ENCODE peak calls at places on chromosomes 6 and 20, in nine cellular contexts. J is right cardiac atrium; U is tibial nerve; C is kidney tubule cell; M is anterior cingulate cortex; D is GM03348; F is ELF-1; W is ACHN; A is CD4-positive, CD25-positive, alpha-beta regulatory T cell. K is an unnamed sample.

GRCh38 chr6:95946906-95947305 is 68.9 kb upstream of the FUT9 start:
- DNase-seq in C (no peak), J (no peak), U (no peak), D (no peak), M (no peak), W (no peak), A (no peak), F (no peak), K (no peak)

GRCh38 chr6:42075159-42075838 is 25.0 kb downstream of the TAF8 start:
- DNase-seq in J (peak; percentile 74), W (peak; percentile 82), M (peak; percentile 70), F (peak; percentile 86), D (peak; percentile 89), U (peak; percentile 85), A (peak; percentile 39), C (peak; percentile 83), K (peak; percentile 71)

GRCh38 chr6:31763617-31763940 is 1.1 kb downstream of the SAPCD1 start:
- DNase-seq in D (peak; percentile 93), F (peak; percentile 36), M (no peak), C (peak; percentile 59), A (no peak), W (no peak), J (no peak), U (no peak), K (peak; percentile 62)

GRCh38 chr6:28769626-28770402 is 154.0 kb downstream of the TRIM27 start:
- DNase-seq in J (no peak), F (peak; percentile 81), D (peak; percentile 29), A (no peak), C (peak; percentile 84), M (no peak), U (no peak), W (peak; percentile 76), K (peak; percentile 62)

GRCh38 chr6:128350416-128351254 is 169.8 kb downstream of the PTPRK start:
- DNase-seq in A (no peak), M (peak; percentile 6), U (no peak), W (peak; percentile 17), J (no peak), F (no peak), C (peak; percentile 77), D (peak; percentile 21), K (peak; percentile 41)

GRCh38 chr20:56691325-56691990 is 62.4 kb downstream of the TFAP2C start:
- DNase-seq in W (no peak), J (no peak), C (no peak), F (no peak), A (no peak), U (no peak), M (no peak), D (no peak), K (no peak)

GRCh38 chr6:127855542-127856159 is 45.2 kb downstream of the THEMIS start:
- DNase-seq in F (no peak), C (peak; percentile 16), A (peak; percentile 64), J (no peak), D (peak; percentile 17), W (no peak), M (peak; percentile 1), U (no peak), K (peak; percentile 33)

GRCh38 chr6:2764610-2765165 is 505 bp upstream of the WRNIP1 start:
- DNase-seq in D (peak; percentile 99), F (no peak), C (peak; percentile 77), M (peak; percentile 52), A (peak; percentile 81), W (peak; percentile 63), J (peak; percentile 49), U (peak; percentile 56), K (peak; percentile 72)

GRCh38 chr6:31152776-31153175 is 4.8 kb downstream of the CCHCR1 start:
- DNase-seq in U (no peak), D (no peak), W (peak; percentile 56), J (no peak), M (no peak), C (peak; percentile 81), F (no peak), A (no peak), K (no peak)

GRCh38 chr6:109222848-109223247 is 127.5 kb downstream of the CEP57L1 start:
- DNase-seq in C (no peak), J (no peak), W (no peak), U (no peak), A (no peak), M (no peak), F (no peak), D (no peak), K (no peak)

GRCh38 chr20:35226775-35227681 is 538 bp downstream of the MMP24 start:
- DNase-seq in C (peak; percentile 54), W (peak; percentile 52), U (peak; percentile 5), D (peak; percentile 83), A (peak; percentile 7), M (peak; percentile 47), J (peak; percentile 48), F (peak; percentile 79), K (peak; percentile 46)

GRCh38 chr20:19889011-19889953 is 127.9 kb upstream of the NAA20 start:
- DNase-seq in F (peak; percentile 31), J (peak; percentile 72), D (peak; percentile 85), U (peak; percentile 40), M (peak; percentile 28), C (peak; percentile 74), A (no peak), W (no peak), K (peak; percentile 66)

GRCh38 chr6:64415936-64416335 is 780.3 kb downstream of the PHF3 start:
- DNase-seq in J (no peak), A (no peak), W (no peak), C (no peak), U (no peak), F (no peak), D (no peak), M (peak; percentile 66), K (no peak)

GRCh38 chr20:51749674-51750036 is 18.5 kb downstream of the ATP9A start:
- DNase-seq in D (peak; percentile 35), W (peak; percentile 62), J (no peak), C (peak; percentile 79), F (no peak), U (no peak), A (no peak), M (no peak), K (peak; percentile 49)

GRCh38 chr20:3720068-3720467 is 7.7 kb upstream of the SIGLEC1 start:
- DNase-seq in W (no peak), J (no peak), F (no peak), A (no peak), C (no peak), M (no peak), U (no peak), D (no peak), K (no peak)

GRCh38 chr6:1607557-1608221 is 2.0 kb upstream of the FOXC1 start:
- DNase-seq in D (no peak), C (peak; percentile 54), W (no peak), A (no peak), J (peak; percentile 27), U (no peak), M (no peak), F (peak; percentile 90), K (no peak)

GRCh38 chr6:50984135-50984534 is 165.5 kb downstream of the TFAP2B start:
- DNase-seq in C (no peak), M (no peak), U (no peak), J (no peak), A (no peak), W (no peak), F (no peak), D (no peak), K (no peak)

GRCh38 chr6:149929422-149929821 is 6.5 kb upstream of the RAET1G start:
- DNase-seq in C (no peak), W (no peak), D (no peak), M (no peak), U (no peak), A (no peak), F (no peak), J (no peak), K (no peak)

GRCh38 chr6:121998631-121999030 is 400.8 kb upstream of the HSF2 start:
- DNase-seq in U (no peak), D (peak; percentile 19), F (no peak), C (no peak), J (no peak), W (no peak), M (no peak), A (no peak), K (no peak)

GRCh38 chr6:77373955-77374354 is 89.3 kb downstream of the HTR1B start:
- DNase-seq in M (no peak), J (no peak), D (no peak), A (no peak), F (no peak), W (no peak), C (no peak), U (no peak), K (no peak)

GRCh38 chr6:49453221-49453620 is 9.8 kb downstream of the MMUT start:
- DNase-seq in J (no peak), C (peak; percentile 10), F (no peak), U (no peak), D (peak; percentile 25), A (peak; percentile 14), M (no peak), W (peak; percentile 24), K (no peak)

GRCh38 chr20:62890444-62890843 is 28.8 kb upstream of the TCFL5 start:
- DNase-seq in F (no peak), D (no peak), J (no peak), W (no peak), C (no peak), U (no peak), A (no peak), M (no peak), K (no peak)

GRCh38 chr20:3239026-3239866 is at the start of gene SLC4A11:
- DNase-seq in J (peak; percentile 71), C (peak; percentile 74), D (peak; percentile 93), F (peak; percentile 76), M (no peak), U (no peak), W (peak; percentile 75), A (peak; percentile 42), K (peak; percentile 77)

GRCh38 chr6:69096681-69097080 is 461.6 kb downstream of the ADGRB3 start:
- DNase-seq in F (no peak), U (no peak), C (peak; percentile 58), A (no peak), D (no peak), W (peak; percentile 25), J (no peak), M (no peak), K (peak; percentile 11)

GRCh38 chr6:21587925-21588811 is 5.4 kb upstream of the SOX4 start:
- DNase-seq in C (peak; percentile 67), A (peak; percentile 74), J (peak; percentile 56), M (peak; percentile 62), W (peak; percentile 41), F (peak; percentile 58), U (peak; percentile 38), D (peak; percentile 58), K (peak; percentile 61)

GRCh38 chr6:167122827-167123657 is at the start of gene CCR6:
- DNase-seq in M (no peak), C (no peak), A (peak; percentile 27), W (no peak), F (no peak), D (no peak), J (no peak), U (no peak), K (no peak)

GRCh38 chr20:54194724-54195438 is 13.0 kb upstream of the PFDN4 start:
- DNase-seq in U (no peak), F (no peak), D (no peak), J (no peak), M (no peak), A (no peak), C (peak; percentile 92), W (no peak), K (peak; percentile 20)

GRCh38 chr6:68740828-68741500 is 105.9 kb downstream of the ADGRB3 start:
- DNase-seq in J (no peak), W (no peak), M (no peak), C (no peak), A (peak; percentile 28), F (no peak), D (no peak), U (no peak), K (no peak)

GRCh38 chr20:15699431-15700146 is 873.7 kb downstream of the KIF16B start:
- DNase-seq in F (peak; percentile 97), M (no peak), W (no peak), J (no peak), C (no peak), U (no peak), D (no peak), A (no peak), K (no peak)

K was measured in EL.